ENCODE peak calls at places on chromosome 2, in four cellular contexts. V is NCI-H2081, O is cardiac muscle cell, A is neural progenitor cell. D is an unnamed sample.

GRCh38 chr2:195498176-195498575 is 158.8 kb upstream of the SLC39A10 start:
- DNase-seq in O (peak; percentile 56), V (no peak), A (peak; percentile 60), D (no peak)

GRCh38 chr2:237514474-237515130 is 27.6 kb downstream of the MLPH start:
- DNase-seq in V (no peak), O (no peak), A (no peak), D (no peak)

GRCh38 chr2:44136186-44136585 is 32.5 kb upstream of the PPM1B start:
- DNase-seq in A (no peak), V (no peak), O (peak; percentile 18), D (peak; percentile 33)

GRCh38 chr2:111698743-111699554 is 185.0 kb downstream of the ANAPC1 start:
- DNase-seq in A (no peak), O (peak; percentile 98), V (peak; percentile 29), D (peak; percentile 97)

GRCh38 chr2:75047907-75048625 is 89.6 kb downstream of the POLE4 start:
- DNase-seq in A (no peak), V (no peak), O (peak; percentile 75), D (no peak)

GRCh38 chr2:111071480-111072143 is 49.1 kb upstream of the BCL2L11 start:
- DNase-seq in O (peak; percentile 88), A (no peak), V (no peak), D (peak; percentile 5)

GRCh38 chr2:159960413-159960812 is 102.0 kb downstream of the PLA2R1 start:
- DNase-seq in A (no peak), O (peak; percentile 88), V (no peak), D (no peak)

GRCh38 chr2:170300993-170301392 is 123.0 kb downstream of the MYO3B start:
- DNase-seq in O (no peak), V (no peak), A (no peak), D (no peak)

GRCh38 chr2:2044658-2045057 is 286.4 kb downstream of the MYT1L start:
- DNase-seq in A (no peak), V (no peak), O (no peak), D (no peak)

GRCh38 chr2:223051580-223052375 is at the start of gene KCNE4:
- DNase-seq in V (no peak), A (peak; percentile 17), O (peak; percentile 74), D (no peak)

GRCh38 chr2:1518891-1519530 is 105.7 kb downstream of the TPO start:
- DNase-seq in A (no peak), O (peak; percentile 4), V (no peak), D (no peak)

GRCh38 chr2:96763511-96764252 is 3.0 kb downstream of the CNNM4 start:
- DNase-seq in O (peak; percentile 14), V (no peak), A (peak; percentile 46), D (no peak)

GRCh38 chr2:225993430-225993829 is 593.9 kb downstream of the NYAP2 start:
- DNase-seq in O (peak; percentile 34), V (no peak), A (no peak), D (no peak)